ENCODE peak calls at places on chromosome 14, in nine cellular contexts. V is GM23248, Y is PC-3, X is GM23338, Q is SK-N-SH, N is OCI-LY7, P is MM.1S, M is hepatocyte, O is HCT116. W is an unnamed sample.

GRCh38 chr14:54342806-54343205 is 54.0 kb upstream of the CDKN3 start:
- DNase-seq in Y (no peak), O (no peak), P (no peak), M (no peak), X (no peak), Q (no peak), V (no peak), N (no peak), W (no peak)

GRCh38 chr14:91138511-91139359 is 24.9 kb downstream of the DGLUCY start:
- DNase-seq in M (no peak), P (peak), X (peak), Y (peak), N (peak), O (no peak), Q (no peak), V (peak), W (peak)

GRCh38 chr14:75751291-75751690 is 90.2 kb downstream of the TTLL5 start:
- DNase-seq in M (peak), O (no peak), N (no peak), X (no peak), Y (no peak), V (peak), Q (no peak), P (no peak), W (no peak)

GRCh38 chr14:61186793-61187641 is 94.1 kb downstream of the TMEM30B start:
- DNase-seq in V (no peak), O (no peak), P (no peak), M (no peak), Q (no peak), N (no peak), X (no peak), Y (no peak), W (peak)

GRCh38 chr14:90848944-90849731 is 32.9 kb upstream of the TTC7B start:
- DNase-seq in O (no peak), P (no peak), X (no peak), V (no peak), Y (no peak), Q (no peak), N (no peak), M (no peak), W (no peak)

GRCh38 chr14:99654235-99655000 is 9.5 kb downstream of the HHIPL1 start:
- DNase-seq in X (peak), Y (no peak), P (peak), N (no peak), V (peak), O (no peak), M (peak), Q (no peak), W (peak)

GRCh38 chr14:105059035-105059916 is 6.0 kb downstream of the GPR132 start:
- DNase-seq in P (no peak), X (peak), Y (no peak), M (no peak), Q (peak), O (no peak), N (no peak), V (no peak), W (peak)

GRCh38 chr14:60349663-60350365 is 100.8 kb downstream of the PPM1A start:
- DNase-seq in O (peak), X (peak), Q (peak), Y (peak), P (peak), M (peak), V (peak), N (peak), W (peak)

GRCh38 chr14:76050797-76051392 is 65.3 kb downstream of the IFT43 start:
- DNase-seq in O (peak), Q (peak), Y (peak), M (peak), P (peak), N (peak), V (peak), X (peak), W (peak)

GRCh38 chr14:68266998-68267397 is 447.4 kb downstream of the RAD51B start:
- DNase-seq in Y (no peak), O (no peak), M (no peak), V (no peak), N (peak), P (no peak), X (no peak), Q (no peak), W (no peak)

GRCh38 chr14:36843410-36843809 is 181.8 kb downstream of the PAX9 start:
- DNase-seq in N (no peak), M (no peak), O (no peak), X (no peak), Q (no peak), V (no peak), P (no peak), Y (no peak), W (no peak)

GRCh38 chr14:51087024-51087423 is 7.9 kb downstream of the TRIM9 start:
- DNase-seq in X (peak), N (no peak), P (peak), V (no peak), O (peak), Q (no peak), M (peak), Y (peak), W (no peak)

GRCh38 chr14:85293820-85294219 is 236.1 kb upstream of the FLRT2 start:
- DNase-seq in Y (no peak), Q (no peak), V (no peak), X (no peak), P (no peak), N (no peak), M (no peak), O (no peak), W (no peak)

GRCh38 chr14:101028971-101029667 is 125.6 kb upstream of the RTL1 start:
- DNase-seq in N (no peak), M (no peak), P (no peak), O (no peak), Y (no peak), X (no peak), V (no peak), Q (no peak), W (no peak)

GRCh38 chr14:94989946-94990345 is 167.4 kb downstream of the DICER1 start:
- DNase-seq in M (no peak), Y (no peak), Q (no peak), N (no peak), O (no peak), V (no peak), P (no peak), X (no peak), W (no peak)

GRCh38 chr14:89767861-89768268 is 186.7 kb downstream of the EFCAB11 start:
- DNase-seq in N (peak), P (peak), Y (peak), O (peak), V (peak), M (peak), Q (peak), X (peak), W (peak)

GRCh38 chr14:69798339-69798735 is 1.3 kb upstream of the SLC10A1 start:
- DNase-seq in V (no peak), O (no peak), N (no peak), Q (no peak), M (no peak), X (no peak), P (no peak), Y (no peak), W (no peak)

GRCh38 chr14:21068521-21069387 is 1.4 kb upstream of the ARHGEF40 start:
- DNase-seq in X (peak), V (peak), Q (peak), P (peak), Y (peak), M (peak), N (peak), O (peak), W (peak)

GRCh38 chr14:21069388-21070082 is 569 bp upstream of the ARHGEF40 start:
- DNase-seq in V (peak), P (no peak), X (peak), O (no peak), N (no peak), M (peak), Y (no peak), Q (peak), W (peak)

GRCh38 chr14:21070610-21071224 is 613 bp downstream of the ARHGEF40 start:
- DNase-seq in O (no peak), Q (peak), P (no peak), N (no peak), M (peak), X (peak), V (peak), Y (no peak), W (peak)

GRCh38 chr14:21071225-21072041 is 1.3 kb downstream of the ARHGEF40 start:
- DNase-seq in O (no peak), X (peak), V (peak), Y (peak), P (peak), Q (peak), M (peak), N (peak), W (peak)

DNA sequence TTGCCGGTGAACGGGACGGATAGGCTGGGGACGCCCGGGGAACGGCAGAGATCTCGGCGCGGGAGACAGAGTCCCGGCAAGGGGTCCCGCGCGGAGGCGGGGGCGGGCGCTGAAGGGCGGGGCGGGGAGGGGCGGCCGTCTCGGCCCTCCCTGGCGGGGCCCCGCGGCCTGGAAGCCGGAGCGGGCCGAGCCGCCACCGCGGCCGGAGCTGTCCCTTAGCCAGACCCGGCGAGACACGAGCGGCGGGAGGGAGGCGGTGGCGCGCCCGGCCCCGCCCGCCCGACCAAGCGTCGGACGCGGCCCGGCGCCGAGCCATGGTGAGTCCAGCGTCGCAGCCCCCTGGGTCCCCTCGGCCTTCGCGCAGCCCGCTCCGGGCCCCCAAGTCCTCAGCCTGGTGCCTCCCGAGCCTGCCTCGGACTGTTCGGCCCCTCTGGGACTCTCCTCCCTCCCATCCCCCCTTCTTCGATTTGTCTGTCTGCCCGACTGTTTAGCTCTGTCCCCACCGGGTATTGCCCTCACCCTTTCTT is at the start of gene ARHGEF40:
- DNase-seq in V (peak), M (peak), N (peak), Y (peak), P (peak), X (peak), Q (peak), O (no peak), W (peak)
- TF ChIP-seq EZH2phosphoT487 in V (no peak), M (no peak), N (no peak), Y (no peak), P (no peak), X (no peak), Q (no peak), O (no peak), W (no peak)

GRCh38 chr14:65927871-65928270 is 515.3 kb downstream of the FUT8 start:
- DNase-seq in V (no peak), N (no peak), O (no peak), P (no peak), Q (no peak), Y (no peak), M (peak), X (peak), W (peak)

GRCh38 chr14:65926504-65926903 is 514.0 kb downstream of the FUT8 start:
- DNase-seq in O (no peak), M (no peak), Q (no peak), Y (no peak), P (no peak), N (no peak), X (peak), V (no peak), W (no peak)

GRCh38 chr14:65922166-65922565 is 509.6 kb downstream of the FUT8 start:
- DNase-seq in V (no peak), Q (no peak), P (no peak), O (no peak), Y (no peak), M (no peak), N (no peak), X (no peak), W (no peak)

GRCh38 chr14:65928995-65929394 is 516.5 kb downstream of the FUT8 start:
- DNase-seq in V (no peak), X (no peak), M (no peak), P (no peak), Y (no peak), O (no peak), N (no peak), Q (no peak), W (no peak)

GRCh38 chr14:65926935-65927700 is 514.6 kb downstream of the FUT8 start:
- DNase-seq in M (no peak), Y (no peak), X (no peak), V (no peak), P (no peak), N (no peak), Q (no peak), O (no peak), W (no peak)
- H2AFZ ChIP-seq in M (no peak), Y (no peak), X (peak), V (no peak), P (no peak), N (no peak), Q (no peak), O (no peak), W (peak)

GRCh38 chr14:25003537-25003936 is 46.4 kb downstream of the STXBP6 start:
- DNase-seq in X (no peak), M (no peak), Q (no peak), N (no peak), V (peak), P (no peak), O (no peak), Y (peak), W (no peak)
- TF ChIP-seq EZH2phosphoT487 in X (no peak), M (no peak), Q (no peak), N (no peak), V (no peak), P (no peak), O (no peak), Y (no peak), W (no peak)

GRCh38 chr14:44960646-44961045 is 1.1 kb downstream of the KLHL28 start:
- DNase-seq in O (no peak), Y (no peak), N (no peak), P (no peak), V (peak), Q (no peak), M (no peak), X (no peak), W (no peak)
- H2AFZ ChIP-seq in O (no peak), Y (peak), N (peak), P (no peak), V (peak), Q (peak), M (peak), X (no peak), W (no peak)

DNA sequence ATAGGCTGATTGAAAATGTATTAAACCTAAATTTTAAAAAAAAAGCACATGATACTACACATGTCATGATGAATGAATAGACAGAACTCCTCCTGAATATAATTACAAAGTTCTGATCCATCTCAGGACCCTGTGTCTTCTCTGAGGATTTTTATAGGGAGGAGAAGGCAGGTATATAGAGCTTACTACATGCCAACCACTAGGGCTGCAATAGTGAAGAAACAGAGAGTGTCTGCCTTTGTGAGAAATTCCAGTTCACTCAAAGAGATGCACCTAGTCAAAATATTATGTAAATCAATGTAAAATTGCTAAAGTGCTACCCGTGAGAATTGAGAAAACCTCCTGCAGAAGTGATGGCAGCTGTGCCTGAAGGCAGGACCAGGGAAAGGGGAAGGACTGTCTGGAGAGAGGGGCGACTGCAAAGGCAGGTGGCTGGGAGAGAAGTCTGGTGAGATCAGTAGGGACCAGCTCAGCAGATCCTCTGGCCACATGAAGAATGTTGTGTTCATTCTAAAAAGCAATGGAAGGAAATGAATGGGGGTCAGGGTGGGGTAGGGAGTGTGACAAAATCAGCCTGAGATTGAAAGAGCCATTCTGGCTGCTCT is 15.1 kb downstream of the ABHD4 start:
- DNase-seq in Y (no peak), M (no peak), P (peak), Q (no peak), V (peak), N (no peak), O (no peak), X (peak), W (no peak)
- TF ChIP-seq EZH2phosphoT487 in Y (no peak), M (no peak), P (no peak), Q (no peak), V (no peak), N (no peak), O (no peak), X (no peak), W (no peak)

GRCh38 chr14:56195219-56195618 is 77.0 kb downstream of the PELI2 start:
- DNase-seq in Y (no peak), V (no peak), M (peak), N (peak), Q (no peak), O (no peak), P (no peak), X (peak), W (peak)
- H2AFZ ChIP-seq in Y (no peak), V (no peak), M (no peak), N (peak), Q (no peak), O (no peak), P (peak), X (no peak), W (no peak)

GRCh38 chr14:30994681-30995620 is 30.5 kb upstream of the AP4S1 start:
- DNase-seq in Y (peak), Q (no peak), O (no peak), P (no peak), M (no peak), V (peak), X (no peak), N (no peak), W (no peak)
- TF ChIP-seq EZH2phosphoT487 in Y (no peak), Q (no peak), O (no peak), P (no peak), M (no peak), V (no peak), X (no peak), N (no peak), W (no peak)

DNA sequence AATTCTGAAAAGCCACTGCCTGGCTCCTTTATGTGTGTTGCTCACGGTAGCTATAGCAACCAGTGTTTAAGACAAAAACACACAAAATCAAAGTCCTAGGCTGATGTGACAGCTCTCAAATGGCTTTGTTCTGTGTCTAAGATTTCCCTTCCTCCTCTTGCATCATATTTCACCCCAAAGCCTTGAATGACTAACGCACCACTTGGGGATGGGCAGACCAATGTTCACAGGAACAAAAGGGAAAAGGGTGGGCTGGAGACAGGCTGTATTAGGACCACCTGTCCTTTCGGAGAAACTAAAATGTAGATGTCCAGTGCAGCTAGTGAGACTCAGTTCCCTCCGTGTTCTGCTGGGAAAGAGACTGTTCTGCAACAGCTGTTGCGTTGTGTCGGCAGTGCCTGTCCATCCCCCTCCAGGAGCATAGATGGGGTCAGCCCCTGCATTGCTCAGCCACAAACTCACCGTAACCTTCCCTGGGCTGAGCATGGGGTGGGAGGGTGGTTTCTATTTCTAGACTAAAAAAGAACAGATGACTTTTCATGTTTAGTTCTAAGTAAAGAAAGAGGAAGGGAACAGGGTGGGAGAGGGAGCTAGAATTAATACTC is 26.8 kb upstream of the DAAM1 start:
- DNase-seq in X (peak), Y (peak), M (peak), P (no peak), O (peak), N (no peak), Q (no peak), V (peak), W (peak)
- H2AFZ ChIP-seq in X (peak), Y (no peak), M (no peak), P (no peak), O (no peak), N (no peak), Q (no peak), V (peak), W (peak)

W was measured in neural progenitor cell.